ENCODE peak calls at places on chromosome 13, in ten cellular contexts. E, D, W, N, F, Y, J, P, C and X are unnamed samples.

GRCh38 chr13:98265669-98266551 is 88.8 kb upstream of the RNF113B start:
- DNase-seq in E (no peak), D (no peak), W (no peak), N (no peak), F (no peak), Y (no peak), J (no peak), P (no peak), C (no peak), X (no peak)

GRCh38 chr13:30266751-30267150 is 40.6 kb downstream of the KATNAL1 start:
- DNase-seq in E (no peak), D (no peak), W (no peak), N (no peak), F (no peak), Y (no peak), J (no peak), P (no peak), C (no peak), X (no peak)

GRCh38 chr13:41268764-41269163 is 5.4 kb upstream of the MTRF1 start:
- DNase-seq in E (peak), D (no peak), W (peak), N (no peak), F (no peak), Y (no peak), J (no peak), P (no peak), C (peak), X (no peak)

GRCh38 chr13:87274209-87274819 is 396.9 kb upstream of the SLITRK5 start:
- DNase-seq in E (peak), D (no peak), W (peak), N (no peak), F (no peak), Y (peak), J (peak), P (peak), C (peak), X (peak)

GRCh38 chr13:61600360-61601033 is 184.8 kb upstream of the PCDH20 start:
- DNase-seq in E (no peak), D (no peak), W (no peak), N (no peak), F (no peak), Y (no peak), J (no peak), P (no peak), C (no peak), X (no peak)

GRCh38 chr13:112851107-112852046 is 117.6 kb upstream of the MCF2L start:
- DNase-seq in E (no peak), D (no peak), W (no peak), N (no peak), F (no peak), Y (no peak), J (no peak), P (no peak), C (no peak), X (no peak)

GRCh38 chr13:66845393-66845792 is 384.7 kb downstream of the PCDH9 start:
- DNase-seq in E (no peak), D (no peak), W (no peak), N (no peak), F (no peak), Y (no peak), J (no peak), P (no peak), C (no peak), X (no peak)

GRCh38 chr13:112510002-112510780 is 77.8 kb downstream of the TUBGCP3 start:
- DNase-seq in E (peak), D (no peak), W (peak), N (no peak), F (peak), Y (peak), J (peak), P (no peak), C (peak), X (peak)

GRCh38 chr13:83515267-83515666 is 367.0 kb downstream of the SLITRK1 start:
- DNase-seq in E (no peak), D (no peak), W (peak), N (no peak), F (peak), Y (no peak), J (no peak), P (no peak), C (peak), X (no peak)

GRCh38 chr13:27476943-27477681 is 26.7 kb upstream of the MTIF3 start:
- DNase-seq in E (no peak), D (no peak), W (peak), N (peak), F (no peak), Y (no peak), J (peak), P (no peak), C (peak), X (peak)

GRCh38 chr13:99162543-99162942 is 38.1 kb upstream of the UBAC2 start:
- DNase-seq in E (no peak), D (no peak), W (no peak), N (no peak), F (no peak), Y (no peak), J (no peak), P (no peak), C (no peak), X (no peak)

GRCh38 chr13:113216165-113217056 is 7.0 kb downstream of the CUL4A start:
- DNase-seq in E (no peak), D (no peak), W (peak), N (no peak), F (no peak), Y (peak), J (no peak), P (no peak), C (peak), X (no peak)

GRCh38 chr13:112444001-112444311 is 67.8 kb downstream of the SPACA7 start:
- DNase-seq in E (peak), D (no peak), W (peak), N (peak), F (no peak), Y (peak), J (peak), P (peak), C (peak), X (peak)

GRCh38 chr13:109741966-109742365 is 44.4 kb downstream of the IRS2 start:
- DNase-seq in E (no peak), D (no peak), W (no peak), N (no peak), F (no peak), Y (no peak), J (no peak), P (no peak), C (no peak), X (no peak)

GRCh38 chr13:63737418-63737817 is 2321.8 kb upstream of the PCDH20 start:
- DNase-seq in E (no peak), D (no peak), W (no peak), N (no peak), F (no peak), Y (no peak), J (no peak), P (no peak), C (no peak), X (no peak)

GRCh38 chr13:51728972-51729371 is 75.0 kb downstream of the DHRS12 start:
- DNase-seq in E (no peak), D (no peak), W (peak), N (no peak), F (peak), Y (no peak), J (peak), P (no peak), C (peak), X (no peak)

GRCh38 chr13:107867701-107868661 is 347.4 kb downstream of the LIG4 start:
- DNase-seq in E (peak), D (no peak), W (peak), N (no peak), F (no peak), Y (no peak), J (no peak), P (peak), C (peak), X (peak)

GRCh38 chr13:93559718-93560117 is 333.1 kb downstream of the GPC6 start:
- DNase-seq in E (no peak), D (no peak), W (peak), N (no peak), F (no peak), Y (no peak), J (no peak), P (no peak), C (peak), X (no peak)

GRCh38 chr13:65468628-65469027 is 1761.5 kb downstream of the PCDH9 start:
- DNase-seq in E (no peak), D (no peak), W (peak), N (no peak), F (peak), Y (no peak), J (no peak), P (no peak), C (peak), X (no peak)

GRCh38 chr13:51955281-51955771 is 55.9 kb downstream of the ATP7B start:
- DNase-seq in E (no peak), D (no peak), W (no peak), N (no peak), F (no peak), Y (no peak), J (no peak), P (no peak), C (no peak), X (no peak)

GRCh38 chr13:84896128-84896527 is 903.1 kb downstream of the SLITRK6 start:
- DNase-seq in E (peak), D (no peak), W (peak), N (no peak), F (peak), Y (no peak), J (peak), P (peak), C (peak), X (peak)

GRCh38 chr13:106566682-106567420 is 1.1 kb downstream of the ARGLU1 start:
- DNase-seq in E (peak), D (no peak), W (peak), N (peak), F (no peak), Y (peak), J (no peak), P (peak), C (peak), X (peak)

GRCh38 chr13:30829788-30830637 is 76.1 kb upstream of the MEDAG start:
- DNase-seq in E (no peak), D (no peak), W (no peak), N (no peak), F (no peak), Y (no peak), J (no peak), P (no peak), C (no peak), X (no peak)

GRCh38 chr13:76969488-76970365 is 21.4 kb downstream of the ACOD1 start:
- DNase-seq in E (no peak), D (no peak), W (peak), N (no peak), F (no peak), Y (no peak), J (no peak), P (no peak), C (no peak), X (no peak)

GRCh38 chr13:108957369-108958012 is 328.1 kb downstream of the MYO16 start:
- DNase-seq in E (no peak), D (no peak), W (peak), N (no peak), F (peak), Y (no peak), J (peak), P (no peak), C (peak), X (no peak)

GRCh38 chr13:110653271-110653670 is 37.9 kb downstream of the NAXD start:
- DNase-seq in E (no peak), D (no peak), W (no peak), N (no peak), F (no peak), Y (no peak), J (no peak), P (no peak), C (no peak), X (no peak)

GRCh38 chr13:30882996-30883766 is 22.9 kb upstream of the MEDAG start:
- DNase-seq in E (no peak), D (no peak), W (no peak), N (no peak), F (no peak), Y (no peak), J (no peak), P (no peak), C (no peak), X (no peak)

GRCh38 chr13:30179547-30180256 is 127.6 kb downstream of the KATNAL1 start:
- DNase-seq in E (no peak), D (no peak), W (no peak), N (no peak), F (no peak), Y (no peak), J (no peak), P (no peak), C (no peak), X (no peak)

GRCh38 chr13:50375792-50376191 is 360.5 kb downstream of the KCNRG start:
- DNase-seq in E (no peak), D (no peak), W (peak), N (no peak), F (peak), Y (no peak), J (peak), P (no peak), C (peak), X (no peak)

GRCh38 chr13:36088001-36088400 is 43.2 kb downstream of the DCLK1 start:
- DNase-seq in E (no peak), D (no peak), W (no peak), N (no peak), F (no peak), Y (no peak), J (no peak), P (no peak), C (no peak), X (no peak)

GRCh38 chr13:37139356-37139755 is 33.9 kb upstream of the CSNK1A1L start:
- DNase-seq in E (no peak), D (no peak), W (no peak), N (no peak), F (no peak), Y (no peak), J (no peak), P (no peak), C (no peak), X (no peak)

GRCh38 chr13:37138917-37139316 is 33.5 kb upstream of the CSNK1A1L start:
- DNase-seq in E (no peak), D (no peak), W (no peak), N (no peak), F (no peak), Y (no peak), J (no peak), P (no peak), C (no peak), X (no peak)

GRCh38 chr13:37136187-37136586 is 30.7 kb upstream of the CSNK1A1L start:
- DNase-seq in E (no peak), D (no peak), W (no peak), N (no peak), F (no peak), Y (no peak), J (no peak), P (no peak), C (no peak), X (no peak)

GRCh38 chr13:37136633-37137032 is 31.2 kb upstream of the CSNK1A1L start:
- DNase-seq in E (no peak), D (no peak), W (no peak), N (no peak), F (no peak), Y (no peak), J (no peak), P (no peak), C (no peak), X (no peak)

GRCh38 chr13:37138169-37138568 is 32.7 kb upstream of the CSNK1A1L start:
- DNase-seq in E (no peak), D (no peak), W (peak), N (no peak), F (no peak), Y (no peak), J (no peak), P (no peak), C (peak), X (no peak)
- TF ChIP-seq CTCF in E (no peak), D (no peak), W (peak), N (no peak), F (peak), Y (no peak), J (no peak), P (peak), C (peak), X (no peak)

GRCh38 chr13:40017662-40018262 is 362.3 kb downstream of the COG6 start:
- DNase-seq in E (no peak), D (no peak), W (no peak), N (no peak), F (no peak), Y (no peak), J (no peak), P (no peak), C (no peak), X (no peak)
- TF ChIP-seq CTCF in E (no peak), D (no peak), W (no peak), N (no peak), F (no peak), Y (no peak), J (no peak), P (no peak), C (no peak), X (no peak)

DNA sequence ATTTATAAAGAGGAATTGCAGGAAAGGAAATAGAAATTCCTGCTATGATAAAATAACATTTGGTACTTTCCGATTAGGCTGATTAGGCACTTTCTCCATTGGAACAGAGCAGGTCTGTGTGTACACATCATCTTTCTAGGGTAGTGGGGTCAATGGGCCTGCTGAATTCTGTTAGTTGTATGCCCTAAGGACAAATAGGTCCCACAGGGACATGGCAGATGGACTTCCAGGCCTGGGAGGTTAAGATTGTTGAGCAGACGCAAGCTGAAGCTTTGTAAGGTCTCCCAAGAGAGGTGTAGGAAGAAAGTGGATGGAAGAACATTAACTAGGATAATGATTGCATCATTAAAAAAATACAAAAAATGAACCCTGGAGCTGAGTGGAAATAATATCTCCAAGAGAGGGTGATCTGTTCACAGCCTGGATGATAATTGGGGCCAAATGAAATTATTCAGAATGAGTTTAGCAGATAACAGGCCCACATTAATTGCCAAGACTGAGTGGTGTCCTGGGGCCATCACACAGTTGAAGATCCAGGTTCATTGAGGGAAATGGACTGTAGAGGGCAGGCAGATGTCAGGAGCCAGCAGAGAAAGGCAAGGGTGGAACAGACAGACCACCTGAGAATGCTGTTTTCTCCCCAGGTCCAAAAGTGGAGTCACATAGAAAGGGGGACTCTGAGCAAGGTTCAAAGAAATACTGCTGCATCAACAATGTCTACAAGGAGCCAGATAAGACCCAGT is 215.1 kb downstream of the DNAJC15 start:
- DNase-seq in E (no peak), D (no peak), W (no peak), N (no peak), F (no peak), Y (no peak), J (no peak), P (no peak), C (no peak), X (no peak)
- TF ChIP-seq CTCF in E (no peak), D (no peak), W (no peak), N (no peak), F (no peak), Y (no peak), J (no peak), P (no peak), C (no peak), X (no peak)

GRCh38 chr13:74287672-74288169 is 153.5 kb upstream of the KLF12 start:
- DNase-seq in E (peak), D (peak), W (peak), N (peak), F (no peak), Y (peak), J (peak), P (no peak), C (peak), X (peak)
- TF ChIP-seq CTCF in E (no peak), D (no peak), W (no peak), N (no peak), F (no peak), Y (no peak), J (no peak), P (no peak), C (no peak), X (no peak)

DNA sequence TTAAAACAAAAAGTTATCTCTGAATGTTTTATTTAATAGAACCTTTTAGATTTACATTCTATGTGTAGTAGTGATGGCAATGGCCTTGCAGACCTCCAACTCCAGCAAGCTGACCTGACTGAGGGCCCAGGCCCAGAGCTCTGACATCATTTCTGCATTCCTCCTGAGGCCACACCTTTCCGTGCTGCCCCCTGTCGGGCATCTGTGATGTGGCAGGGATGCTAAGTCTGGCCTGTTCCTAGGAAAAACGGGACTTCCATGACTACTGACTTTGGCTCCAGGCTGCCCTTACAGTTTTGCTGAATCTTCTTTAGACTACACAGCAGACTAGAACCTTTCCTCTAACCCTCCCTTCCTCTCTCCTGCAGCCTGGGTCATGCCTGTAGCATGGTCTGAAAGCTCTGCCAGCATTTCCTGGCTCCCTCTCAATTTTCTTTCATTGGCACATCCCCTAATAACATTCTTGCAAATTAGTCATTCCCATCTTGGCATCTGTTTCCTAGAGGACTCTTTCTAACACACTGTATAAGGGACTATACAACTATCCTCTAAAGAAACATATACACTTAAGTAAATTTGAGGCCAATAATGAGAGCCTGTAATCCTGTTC is 249.0 kb downstream of the GPC5 start:
- DNase-seq in E (peak), D (no peak), W (no peak), N (no peak), F (no peak), Y (no peak), J (no peak), P (peak), C (peak), X (peak)
- TF ChIP-seq CTCF in E (peak), D (no peak), W (peak), N (no peak), F (peak), Y (no peak), J (no peak), P (peak), C (peak), X (peak)

GRCh38 chr13:25112856-25113255 is 16.9 kb downstream of the PABPC3 start:
- DNase-seq in E (no peak), D (no peak), W (no peak), N (no peak), F (no peak), Y (no peak), J (no peak), P (no peak), C (no peak), X (no peak)

GRCh38 chr13:25117312-25117711 is 21.4 kb downstream of the PABPC3 start:
- DNase-seq in E (no peak), D (no peak), W (no peak), N (no peak), F (no peak), Y (no peak), J (no peak), P (no peak), C (no peak), X (no peak)

GRCh38 chr13:25111557-25111956 is 15.6 kb downstream of the PABPC3 start:
- DNase-seq in E (no peak), D (no peak), W (peak), N (no peak), F (no peak), Y (no peak), J (no peak), P (no peak), C (no peak), X (no peak)

GRCh38 chr13:25116044-25116443 is 20.1 kb downstream of the PABPC3 start:
- DNase-seq in E (no peak), D (no peak), W (no peak), N (no peak), F (no peak), Y (no peak), J (no peak), P (no peak), C (no peak), X (no peak)

GRCh38 chr13:25114220-25114619 is 18.3 kb downstream of the PABPC3 start:
- DNase-seq in E (peak), D (no peak), W (peak), N (peak), F (peak), Y (peak), J (peak), P (peak), C (peak), X (peak)
- TF ChIP-seq CTCF in E (peak), D (peak), W (peak), N (peak), F (peak), Y (peak), J (peak), P (peak), C (peak), X (peak)